ENCODE peak calls at places on chromosomes 7 and 10, in six cellular contexts. Q, J, O, L, F and X are unnamed samples. For H3K4me1, the result is how much of the 10 kb centered on the place peaks cover.

GRCh38 chr7:50660040-50660829 is 95.0 kb upstream of the DDC start:
- DNase-seq in O (no peak), L (no peak), F (no peak), J (no peak), Q (no peak), X (peak)

GRCh38 chr10:64091889-64092288 is 570.7 kb downstream of the REEP3 start:
- DNase-seq in Q (peak), L (no peak), F (peak), J (no peak), O (no peak), X (no peak)

GRCh38 chr10:86090807-86091206 is 275.8 kb downstream of the GRID1 start:
- DNase-seq in O (no peak), L (no peak), J (no peak), Q (no peak), F (no peak), X (no peak)

GRCh38 chr7:134022512-134022911 is 104.6 kb upstream of the LRGUK start:
- DNase-seq in O (no peak), J (no peak), Q (no peak), L (no peak), F (no peak), X (no peak)

GRCh38 chr10:132478341-132479023 is 59.1 kb upstream of the INPP5A start:
- DNase-seq in J (peak), L (no peak), O (no peak), Q (no peak), F (no peak), X (no peak)

GRCh38 chr7:140977351-140978140 is 37.2 kb downstream of the MRPS33 start:
- DNase-seq in Q (no peak), F (no peak), J (no peak), L (no peak), O (no peak), X (no peak)

GRCh38 chr10:12510566-12510965 is 161.2 kb downstream of the CAMK1D start:
- DNase-seq in J (no peak), Q (no peak), F (no peak), O (no peak), L (no peak), X (no peak)

GRCh38 chr10:71138126-71138860 is 74.1 kb upstream of the UNC5B start:
- DNase-seq in O (no peak), F (no peak), J (peak), L (no peak), Q (no peak), X (no peak)

GRCh38 chr7:151925446-151926335 is 30.6 kb upstream of the GALNTL5 start:
- DNase-seq in F (peak), Q (no peak), L (no peak), O (peak), J (peak), X (no peak)

GRCh38 chr10:114957673-114958072 is 19.7 kb downstream of the TRUB1 start:
- DNase-seq in L (no peak), J (no peak), O (no peak), F (peak), Q (peak), X (no peak)

GRCh38 chr7:28811990-28812389 is 146.1 kb downstream of the TRIL start:
- DNase-seq in O (no peak), F (peak), Q (peak), J (no peak), L (no peak), X (no peak)

GRCh38 chr10:124299726-124300125 is 119.0 kb downstream of the OAT start:
- DNase-seq in O (no peak), L (no peak), Q (no peak), F (no peak), J (no peak), X (no peak)

GRCh38 chr10:97060441-97061084 is 125.2 kb downstream of the SLIT1 start:
- DNase-seq in Q (no peak), O (no peak), F (no peak), J (no peak), L (no peak), X (no peak)

GRCh38 chr10:6300106-6300783 is 97.5 kb downstream of the PFKFB3 start:
- DNase-seq in J (peak), F (peak), Q (peak), L (no peak), O (peak), X (no peak)

GRCh38 chr7:6026917-6027316 is 4.3 kb upstream of the ANKRD61 start:
- DNase-seq in L (no peak), Q (no peak), F (no peak), J (no peak), O (no peak), X (no peak)

GRCh38 chr10:16809074-16809718 is 8.0 kb downstream of the RSU1 start:
- DNase-seq in F (peak), J (peak), Q (peak), L (no peak), O (peak), X (no peak)

GRCh38 chr7:43956022-43956421 is 29.8 kb downstream of the UBE2D4 start:
- DNase-seq in L (no peak), Q (no peak), F (no peak), J (no peak), O (no peak), X (no peak)

GRCh38 chr10:25294032-25294926 is 119.5 kb downstream of the GPR158 start:
- DNase-seq in L (no peak), F (peak), O (no peak), Q (no peak), J (no peak), X (no peak)

GRCh38 chr10:100749059-100749308 is 3.6 kb downstream of the PAX2 start:
- DNase-seq in L (no peak), O (no peak), F (no peak), Q (no peak), J (no peak), X (no peak)

GRCh38 chr7:8638076-8638475 is 204.7 kb downstream of the NXPH1 start:
- DNase-seq in F (no peak), Q (no peak), J (peak), O (no peak), L (no peak), X (no peak)

GRCh38 chr10:101623528-101623927 is 35.4 kb downstream of the DPCD start:
- DNase-seq in F (no peak), J (no peak), L (no peak), Q (no peak), O (no peak), X (no peak)

GRCh38 chr7:15989194-15989593 is 302.7 kb upstream of the MEOX2 start:
- DNase-seq in O (no peak), J (no peak), L (no peak), Q (no peak), F (no peak), X (no peak)

GRCh38 chr7:147981072-147981813 is 609.3 kb upstream of the C7orf33 start:
- DNase-seq in O (no peak), F (no peak), Q (no peak), L (no peak), J (no peak), X (no peak)

GRCh38 chr7:117072620-117073118 is 119.4 kb downstream of the ST7 start:
- DNase-seq in L (peak), O (peak), F (peak), J (peak), Q (peak), X (no peak)

GRCh38 chr10:113447278-113447677 is 105.6 kb upstream of the HABP2 start:
- DNase-seq in F (no peak), L (no peak), J (no peak), O (no peak), Q (no peak), X (no peak)

GRCh38 chr7:96076350-96076707 is 245.6 kb downstream of the SLC25A13 start:
- DNase-seq in F (no peak), Q (no peak), J (no peak), O (no peak), L (no peak), X (no peak)

GRCh38 chr7:98051118-98051744 is 55.4 kb upstream of the LMTK2 start:
- DNase-seq in F (no peak), Q (no peak), J (no peak), L (no peak), O (no peak), X (no peak)

GRCh38 chr10:110020265-110020664 is 12.5 kb downstream of the ADD3 start:
- DNase-seq in F (no peak), L (no peak), J (no peak), O (no peak), Q (no peak), X (no peak)

GRCh38 chr7:7321681-7322080 is 139.3 kb downstream of the C1GALT1 start:
- DNase-seq in Q (no peak), F (no peak), L (no peak), J (no peak), O (no peak), X (no peak)

GRCh38 chr7:129072410-129073063 is 17.6 kb upstream of the TNPO3 start:
- DNase-seq in Q (no peak), J (no peak), F (no peak), O (no peak), L (no peak), X (no peak)

GRCh38 chr10:43058716-43059335 is 18.0 kb upstream of the RET start:
- DNase-seq in O (no peak), L (no peak), F (no peak), Q (no peak), J (peak), X (no peak)

GRCh38 chr10:78149193-78149592 is 115.5 kb downstream of the RPS24 start:
- DNase-seq in Q (peak), L (no peak), F (peak), O (no peak), J (no peak), X (no peak)

GRCh38 chr10:31635415-31636065 is 293.1 kb downstream of the ARHGAP12 start:
- DNase-seq in J (no peak), Q (no peak), L (no peak), F (no peak), O (no peak), X (no peak)

GRCh38 chr7:129127154-129127553 is 17.4 kb upstream of the TSPAN33 start:
- DNase-seq in L (no peak), O (no peak), Q (no peak), F (no peak), J (no peak), X (no peak)

GRCh38 chr10:53223846-53224245 is 451.3 kb upstream of the MBL2 start:
- DNase-seq in Q (peak), F (no peak), O (no peak), J (no peak), L (no peak), X (no peak)

GRCh38 chr10:19816420-19817250 is at the start of gene PLXDC2:
- DNase-seq in O (peak), L (peak), Q (peak), J (peak), F (no peak), X (no peak)

GRCh38 chr7:113015038-113015645 is 71.5 kb downstream of the GPR85 start:
- DNase-seq in Q (peak), J (no peak), O (no peak), L (no peak), F (peak), X (no peak)
- TF ChIP-seq CTCF in Q (no peak), J (peak), O (no peak), L (peak), F (peak), X (peak)

GRCh38 chr10:62082729-62083412 is 181.4 kb downstream of the ARID5B start:
- DNase-seq in O (no peak), L (no peak), J (no peak), Q (peak), F (peak), X (no peak)

GRCh38 chr10:62084434-62084833 is 182.9 kb downstream of the ARID5B start:
- DNase-seq in L (no peak), J (no peak), Q (peak), O (no peak), F (peak), X (no peak)

GRCh38 chr10:62083868-62084267 is 182.4 kb downstream of the ARID5B start:
- DNase-seq in J (peak), F (peak), Q (peak), L (no peak), O (no peak), X (no peak)

GRCh38 chr10:62082270-62082669 is 180.8 kb downstream of the ARID5B start:
- DNase-seq in J (no peak), O (no peak), L (no peak), Q (no peak), F (no peak), X (no peak)

DNA sequence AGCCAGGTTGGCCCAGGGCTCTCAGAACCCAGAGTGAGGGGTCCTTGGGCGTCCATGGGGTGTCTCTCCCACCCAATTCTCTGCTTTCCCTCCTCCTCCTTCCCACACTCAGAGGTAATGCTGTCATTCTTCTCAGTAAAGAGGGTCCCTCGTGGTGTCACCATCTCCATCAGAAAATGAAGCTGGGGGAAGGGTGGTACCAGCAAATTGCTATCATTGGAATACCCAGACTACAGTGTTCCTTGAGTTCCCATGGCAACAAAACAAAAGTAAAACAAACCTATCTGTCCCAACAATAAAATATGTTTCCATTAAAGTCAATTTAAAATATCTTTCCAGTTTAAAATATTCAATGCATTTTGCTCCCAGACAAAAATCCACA is 181.9 kb downstream of the ARID5B start:
- DNase-seq in J (no peak), F (peak), Q (peak), L (no peak), O (no peak), X (no peak)
- H3K4me3 ChIP-seq in J (no peak), F (no peak), Q (peak), L (peak), O (no peak), X (peak)

DNA sequence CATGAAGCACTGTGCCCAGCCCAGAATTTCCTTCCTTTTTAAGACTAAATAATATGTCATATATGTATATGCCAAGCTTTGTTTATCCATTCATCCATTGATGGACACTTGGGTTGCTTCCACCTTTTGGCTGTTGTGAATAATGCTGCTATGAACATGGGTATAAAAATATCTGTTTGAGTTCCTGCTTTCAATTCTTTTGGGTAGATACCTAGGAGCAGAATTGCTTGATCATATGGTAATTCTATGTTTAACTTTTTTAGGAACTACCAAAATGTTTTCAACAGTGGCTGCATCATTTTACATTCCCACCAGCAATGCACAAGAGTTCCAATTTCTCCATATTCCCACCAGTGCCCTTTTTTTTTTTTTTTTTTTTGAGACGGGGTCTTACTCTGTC is 13.2 kb upstream of the PLAU start:
- DNase-seq in O (no peak), Q (no peak), J (no peak), F (no peak), L (no peak), X (no peak)
- H3K4me1 ChIP-seq in O (under half), Q (under half), J (under half), F (under half), L (under half), X (under half)

GRCh38 chr7:55223023-55223422 is 142.1 kb upstream of the LANCL2 start:
- DNase-seq in Q (no peak), L (no peak), J (no peak), F (no peak), O (no peak), X (no peak)
- TF ChIP-seq CTCF in Q (no peak), L (no peak), J (no peak), F (no peak), O (no peak), X (no peak)

GRCh38 chr7:106109521-106110237 is 2.4 kb downstream of the SYPL1 start:
- DNase-seq in L (no peak), Q (no peak), F (no peak), J (no peak), O (no peak), X (no peak)
- H3K4me3 ChIP-seq in L (peak), Q (peak), F (no peak), J (no peak), O (no peak), X (no peak)